ENCODE peak calls at places on chromosomes 1 and 21, in four cellular contexts. One of them, this sample, is unnamed. For H3K27me3, the result is how much of the 10 kb centered on the place peaks cover.

GRCh38 chr1:30411206-30411605 is 312.2 kb downstream of the MATN1 start:
- DNase-seq in IMR-90: no peak
- DNase-seq in mesendoderm: no peak
- DNase-seq in H9: peak
- DNase-seq in this sample: no peak

GRCh38 chr1:202280595-202280994 is 61.1 kb downstream of the UBE2T start:
- DNase-seq in IMR-90: no peak
- DNase-seq in mesendoderm: no peak
- DNase-seq in H9: peak
- DNase-seq in this sample: no peak

GRCh38 chr1:181675625-181676024 is 192.3 kb downstream of the CACNA1E start:
- DNase-seq in IMR-90: no peak
- DNase-seq in mesendoderm: no peak
- DNase-seq in H9: no peak
- DNase-seq in this sample: no peak

GRCh38 chr1:21314797-21315396 is 24.6 kb upstream of the ECE1 start:
- DNase-seq in IMR-90: no peak
- DNase-seq in mesendoderm: no peak
- DNase-seq in H9: no peak
- DNase-seq in this sample: no peak

GRCh38 chr1:51768971-51769601 is 109.4 kb downstream of the NRDC start:
- DNase-seq in IMR-90: peak
- DNase-seq in mesendoderm: peak
- DNase-seq in H9: no peak
- DNase-seq in this sample: peak

GRCh38 chr1:170669586-170670332 is 5.8 kb downstream of the PRRX1 start:
- DNase-seq in IMR-90: no peak
- DNase-seq in mesendoderm: peak
- DNase-seq in H9: peak
- DNase-seq in this sample: no peak

GRCh38 chr1:3022511-3022973 is 1.3 kb downstream of the ACTRT2 start:
- DNase-seq in IMR-90: no peak
- DNase-seq in mesendoderm: no peak
- DNase-seq in H9: no peak
- DNase-seq in this sample: no peak

GRCh38 chr1:223748773-223749733 is 36.7 kb downstream of the CAPN2 start:
- DNase-seq in IMR-90: peak
- DNase-seq in mesendoderm: peak
- DNase-seq in H9: peak
- DNase-seq in this sample: peak

GRCh38 chr1:38454236-38454635 is 405.3 kb downstream of the RRAGC start:
- DNase-seq in IMR-90: no peak
- DNase-seq in mesendoderm: peak
- DNase-seq in H9: no peak
- DNase-seq in this sample: no peak

GRCh38 chr1:53722025-53722424 is 16.9 kb downstream of the GLIS1 start:
- DNase-seq in IMR-90: peak
- DNase-seq in mesendoderm: no peak
- DNase-seq in H9: no peak
- DNase-seq in this sample: no peak

GRCh38 chr1:206507395-206508129 is at the start of gene RASSF5:
- DNase-seq in IMR-90: peak
- DNase-seq in mesendoderm: peak
- DNase-seq in H9: peak
- DNase-seq in this sample: peak

GRCh38 chr1:186442651-186443114 is 18.2 kb downstream of the PDC start:
- DNase-seq in IMR-90: peak
- DNase-seq in mesendoderm: no peak
- DNase-seq in H9: no peak
- DNase-seq in this sample: peak

GRCh38 chr1:27005166-27005530 is 7.5 kb downstream of the TENT5B start:
- DNase-seq in IMR-90: no peak
- DNase-seq in mesendoderm: no peak
- DNase-seq in H9: no peak
- DNase-seq in this sample: no peak

GRCh38 chr1:233478611-233479010 is 135.3 kb upstream of the KCNK1 start:
- DNase-seq in IMR-90: no peak
- DNase-seq in mesendoderm: no peak
- DNase-seq in H9: no peak
- DNase-seq in this sample: no peak

GRCh38 chr1:17162941-17163340 is 42.0 kb upstream of the PADI1 start:
- DNase-seq in IMR-90: no peak
- DNase-seq in mesendoderm: no peak
- DNase-seq in H9: no peak
- DNase-seq in this sample: no peak
- H2BK5ac ChIP-seq in IMR-90: no peak
- H2BK5ac ChIP-seq in mesendoderm: no peak
- H2BK5ac ChIP-seq in H9: no peak
- H2BK5ac ChIP-seq in this sample: no peak

GRCh38 chr21:43603641-43604504 is 55.4 kb downstream of the HSF2BP start:
- DNase-seq in IMR-90: peak
- DNase-seq in mesendoderm: peak
- DNase-seq in H9: no peak
- DNase-seq in this sample: peak

GRCh38 chr21:43604505-43605204 is 54.6 kb downstream of the HSF2BP start:
- DNase-seq in IMR-90: no peak
- DNase-seq in mesendoderm: no peak
- DNase-seq in H9: no peak
- DNase-seq in this sample: no peak

GRCh38 chr21:43605320-43606244 is 53.7 kb downstream of the HSF2BP start:
- DNase-seq in IMR-90: no peak
- DNase-seq in mesendoderm: no peak
- DNase-seq in H9: no peak
- DNase-seq in this sample: no peak

GRCh38 chr21:43602277-43603229 is 56.7 kb downstream of the HSF2BP start:
- DNase-seq in IMR-90: no peak
- DNase-seq in mesendoderm: no peak
- DNase-seq in H9: no peak
- DNase-seq in this sample: no peak

GRCh38 chr21:43603230-43603626 is 56.1 kb downstream of the HSF2BP start:
- DNase-seq in IMR-90: no peak
- DNase-seq in mesendoderm: no peak
- DNase-seq in H9: no peak
- DNase-seq in this sample: no peak
- H3K18ac ChIP-seq in IMR-90: peak
- H3K18ac ChIP-seq in mesendoderm: no peak
- H3K18ac ChIP-seq in H9: no peak
- H3K18ac ChIP-seq in this sample: peak

DNA sequence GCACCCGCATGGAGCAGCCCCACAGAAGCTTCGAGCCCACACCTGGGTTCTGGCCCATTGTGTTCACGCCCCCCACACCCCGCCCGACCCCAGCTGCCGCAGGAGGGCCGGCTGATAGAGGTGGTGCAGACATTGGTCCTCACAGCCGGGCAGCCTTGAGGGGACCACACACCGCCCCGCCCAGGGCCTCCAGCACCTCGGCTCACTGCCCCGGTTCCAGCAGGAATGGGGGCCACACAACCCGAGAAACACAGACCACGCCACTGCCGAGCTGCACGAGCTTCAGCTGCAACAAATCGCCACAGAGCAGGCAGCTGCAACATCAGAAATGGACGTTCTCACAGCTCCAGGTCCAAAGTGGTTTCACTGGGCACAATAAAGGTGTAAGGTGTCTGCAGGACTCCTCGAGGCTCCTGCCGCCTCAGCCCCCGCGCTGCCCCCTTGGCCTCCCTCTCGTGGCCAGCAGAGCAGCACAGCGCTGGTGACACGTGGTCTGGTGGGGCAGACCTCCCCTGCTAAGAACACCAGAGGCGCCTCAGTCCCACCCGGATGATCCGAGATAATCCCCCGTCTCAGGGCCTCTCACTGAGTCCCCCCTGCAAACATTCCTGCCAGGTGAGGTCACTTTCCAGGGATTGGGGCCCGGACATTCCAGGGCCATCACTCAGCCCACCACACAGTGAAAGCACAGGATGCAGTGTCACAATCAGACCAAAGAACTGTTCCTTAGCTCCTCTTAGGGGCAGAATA is 62.3 kb upstream of the ADARB1 start:
- DNase-seq in IMR-90: peak
- DNase-seq in mesendoderm: peak
- DNase-seq in H9: peak
- DNase-seq in this sample: peak
- H3K27me3 ChIP-seq in IMR-90: under half
- H3K27me3 ChIP-seq in mesendoderm: under half
- H3K27me3 ChIP-seq in H9: under half
- H3K27me3 ChIP-seq in this sample: under half

DNA sequence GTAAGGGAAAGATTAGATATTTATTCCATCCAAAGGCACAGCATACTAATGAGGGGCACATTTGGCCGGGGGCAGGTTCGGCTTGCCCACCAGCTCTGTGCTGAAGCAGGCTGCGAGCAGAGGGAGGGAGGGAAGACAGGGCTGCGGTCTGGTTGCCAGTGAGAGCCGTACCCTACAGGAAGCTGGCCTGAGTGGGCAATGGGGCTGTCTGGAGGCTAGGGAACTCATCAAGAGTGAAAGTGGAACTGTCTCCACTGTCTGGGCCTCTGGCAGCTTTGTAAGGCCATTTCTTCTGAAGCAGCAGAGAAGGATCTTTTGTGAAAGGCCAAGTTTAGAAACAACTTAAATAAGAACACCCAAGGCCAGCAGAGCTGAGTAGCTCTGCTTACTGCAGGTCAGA is 27.0 kb downstream of the SYT6 start:
- DNase-seq in IMR-90: no peak
- DNase-seq in mesendoderm: no peak
- DNase-seq in H9: no peak
- DNase-seq in this sample: no peak
- H2BK5ac ChIP-seq in IMR-90: no peak
- H2BK5ac ChIP-seq in mesendoderm: no peak
- H2BK5ac ChIP-seq in H9: no peak
- H2BK5ac ChIP-seq in this sample: no peak

DNA sequence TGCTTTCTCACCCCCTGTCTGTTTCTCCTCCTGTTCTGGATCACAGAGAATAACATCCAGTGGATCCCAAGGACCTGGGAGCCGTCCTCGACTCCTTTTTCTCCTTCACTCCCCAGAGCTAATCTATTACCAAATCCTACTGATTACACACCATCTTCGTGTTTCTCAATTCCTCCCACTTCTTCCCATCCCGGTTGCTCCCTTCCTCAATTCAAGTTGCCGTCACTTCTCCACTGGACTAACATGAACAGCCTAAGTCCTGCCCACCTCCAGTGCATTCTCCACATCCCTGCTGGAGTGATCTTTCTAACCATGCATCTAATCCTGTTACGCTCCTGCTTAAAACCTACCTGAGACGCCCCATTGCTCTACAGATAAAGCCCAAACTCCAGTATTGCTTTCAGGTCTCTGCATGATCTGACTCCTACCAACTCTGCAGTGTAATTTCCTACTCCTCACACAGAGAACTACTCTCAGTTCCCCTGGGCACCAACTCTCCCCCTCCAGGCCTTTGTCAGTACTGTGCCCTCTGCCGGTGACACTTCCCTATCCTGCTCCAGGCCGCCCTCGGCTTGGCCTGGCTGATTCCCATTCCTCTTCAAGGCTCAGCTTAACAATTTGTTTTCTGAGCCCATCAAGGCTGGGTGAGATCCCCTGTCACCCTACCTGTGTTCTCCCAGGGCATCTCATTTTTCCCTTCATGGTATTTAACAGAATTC is 2.4 kb downstream of the SLAMF8 start:
- DNase-seq in IMR-90: no peak
- DNase-seq in mesendoderm: peak
- DNase-seq in H9: peak
- DNase-seq in this sample: peak
- H3K18ac ChIP-seq in IMR-90: no peak
- H3K18ac ChIP-seq in mesendoderm: no peak
- H3K18ac ChIP-seq in H9: no peak
- H3K18ac ChIP-seq in this sample: no peak

DNA sequence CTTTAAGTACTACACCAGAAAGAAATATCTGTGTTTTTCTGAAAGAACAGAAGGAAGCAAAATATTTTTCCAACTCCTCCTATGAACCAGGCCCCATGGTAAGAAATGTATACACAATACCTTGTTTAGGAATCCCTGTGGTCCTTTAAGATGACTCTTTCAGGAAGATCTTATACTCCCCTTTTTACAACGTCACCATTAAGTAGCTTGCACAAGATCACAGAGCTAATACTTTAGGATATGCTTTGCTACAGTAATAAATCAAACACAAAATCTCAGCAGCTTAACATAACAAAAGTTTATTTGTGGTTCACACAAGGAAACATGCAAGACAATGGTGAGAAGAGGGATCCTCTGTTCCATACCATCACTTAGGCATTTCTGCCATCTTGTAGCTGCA is 8.9 kb upstream of the LAMB3 start:
- DNase-seq in IMR-90: no peak
- DNase-seq in mesendoderm: no peak
- DNase-seq in H9: no peak
- DNase-seq in this sample: peak
- H3K27me3 ChIP-seq in IMR-90: under half
- H3K27me3 ChIP-seq in mesendoderm: under half
- H3K27me3 ChIP-seq in H9: under half
- H3K27me3 ChIP-seq in this sample: under half

DNA sequence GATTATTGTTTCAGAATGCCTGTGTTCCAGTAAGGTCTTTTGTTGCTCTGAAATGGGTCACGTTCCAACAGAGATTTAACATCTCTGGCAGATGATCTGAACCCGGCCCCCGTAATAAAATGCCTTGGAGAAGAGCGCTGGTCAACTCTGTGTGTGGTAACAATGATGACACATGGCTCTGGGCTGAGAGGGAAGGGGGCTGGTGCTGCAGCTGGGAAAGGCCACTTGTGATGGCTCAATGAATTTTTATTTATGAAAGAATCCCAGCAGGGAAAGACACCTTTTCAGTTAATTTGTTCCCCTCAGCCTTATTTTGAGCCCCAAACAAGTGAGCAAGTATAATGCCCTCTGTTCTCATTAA is 59.4 kb downstream of the SYT6 start:
- DNase-seq in IMR-90: peak
- DNase-seq in mesendoderm: no peak
- DNase-seq in H9: no peak
- DNase-seq in this sample: peak
- H2BK5ac ChIP-seq in IMR-90: no peak
- H2BK5ac ChIP-seq in mesendoderm: no peak
- H2BK5ac ChIP-seq in H9: no peak
- H2BK5ac ChIP-seq in this sample: no peak

GRCh38 chr1:219126267-219126862 is 47.3 kb upstream of the LYPLAL1 start:
- DNase-seq in IMR-90: no peak
- DNase-seq in mesendoderm: no peak
- DNase-seq in H9: no peak
- DNase-seq in this sample: no peak

GRCh38 chr1:219125342-219125741 is 48.3 kb upstream of the LYPLAL1 start:
- DNase-seq in IMR-90: no peak
- DNase-seq in mesendoderm: no peak
- DNase-seq in H9: no peak
- DNase-seq in this sample: no peak

GRCh38 chr1:219123041-219123440 is 50.6 kb upstream of the LYPLAL1 start:
- DNase-seq in IMR-90: peak
- DNase-seq in mesendoderm: peak
- DNase-seq in H9: no peak
- DNase-seq in this sample: no peak

GRCh38 chr1:219121634-219122033 is 52.0 kb upstream of the LYPLAL1 start:
- DNase-seq in IMR-90: no peak
- DNase-seq in mesendoderm: no peak
- DNase-seq in H9: no peak
- DNase-seq in this sample: no peak

DNA sequence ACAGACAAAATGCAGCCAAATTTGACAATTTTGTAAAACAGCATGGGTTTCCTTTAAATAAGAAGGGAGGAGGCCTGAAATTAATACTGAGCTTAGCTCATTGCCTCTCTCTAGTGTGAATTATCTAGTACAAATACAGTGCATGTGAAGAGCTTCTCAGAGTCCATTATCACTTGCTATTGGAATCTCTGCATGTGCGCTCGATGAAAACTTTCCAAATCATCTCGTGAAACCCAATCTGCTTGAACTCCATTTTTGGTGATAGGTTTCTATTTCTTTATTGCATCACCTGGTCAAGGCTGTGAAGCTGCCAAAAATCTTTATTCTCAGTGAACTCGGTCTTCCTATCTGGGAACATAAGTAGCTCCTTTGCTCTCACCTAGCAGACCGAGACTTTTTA is 49.5 kb upstream of the LYPLAL1 start:
- DNase-seq in IMR-90: no peak
- DNase-seq in mesendoderm: no peak
- DNase-seq in H9: no peak
- DNase-seq in this sample: no peak
- H3K18ac ChIP-seq in IMR-90: no peak
- H3K18ac ChIP-seq in mesendoderm: no peak
- H3K18ac ChIP-seq in H9: no peak
- H3K18ac ChIP-seq in this sample: no peak